ENCODE peak calls at places on chromosomes 13 and 19, in seven cellular contexts. One of them, this sample, is unnamed.

GRCh38 chr19:35935911-35936737 is at the start of gene LRFN3:
- DNase-seq in stomach: peak; percentile 81
- DNase-seq in GM23248: peak; percentile 84
- DNase-seq in lower lobe of right lung: peak; percentile 81
- DNase-seq in uterus: peak; percentile 78
- DNase-seq in heart right ventricle: peak; percentile 78
- DNase-seq in PC-3: peak; percentile 66
- DNase-seq in this sample: peak; percentile 52

GRCh38 chr19:1455336-1456120 is 5.6 kb downstream of the APC2 start:
- DNase-seq in GM23248: peak; percentile 77
- DNase-seq in heart right ventricle: no peak
- DNase-seq in uterus: no peak
- DNase-seq in stomach: peak; percentile 67
- DNase-seq in lower lobe of right lung: no peak
- DNase-seq in PC-3: peak; percentile 85
- DNase-seq in this sample: peak; percentile 78

GRCh38 chr19:49481020-49481683 is 6.3 kb upstream of the RPL13A start:
- DNase-seq in heart right ventricle: no peak
- DNase-seq in GM23248: no peak
- DNase-seq in stomach: no peak
- DNase-seq in PC-3: no peak
- DNase-seq in uterus: no peak
- DNase-seq in lower lobe of right lung: no peak
- DNase-seq in this sample: no peak

GRCh38 chr13:28636677-28637317 is 22.1 kb upstream of the POMP start:
- DNase-seq in stomach: peak; percentile 52
- DNase-seq in uterus: no peak
- DNase-seq in PC-3: peak; percentile 75
- DNase-seq in lower lobe of right lung: peak; percentile 50
- DNase-seq in heart right ventricle: no peak
- DNase-seq in GM23248: peak; percentile 86
- DNase-seq in this sample: peak; percentile 54

GRCh38 chr19:1283207-1283916 is 2.3 kb upstream of the EFNA2 start:
- DNase-seq in stomach: no peak
- DNase-seq in uterus: no peak
- DNase-seq in PC-3: no peak
- DNase-seq in lower lobe of right lung: no peak
- DNase-seq in GM23248: no peak
- DNase-seq in heart right ventricle: no peak
- DNase-seq in this sample: no peak

GRCh38 chr19:50563597-50563996 is 4.6 kb downstream of the LRRC4B start:
- DNase-seq in GM23248: no peak
- DNase-seq in uterus: no peak
- DNase-seq in PC-3: no peak
- DNase-seq in lower lobe of right lung: no peak
- DNase-seq in heart right ventricle: no peak
- DNase-seq in stomach: no peak
- DNase-seq in this sample: no peak

GRCh38 chr19:15417699-15418098 is 1.1 kb downstream of the AKAP8L start:
- DNase-seq in heart right ventricle: no peak
- DNase-seq in GM23248: peak; percentile 46
- DNase-seq in lower lobe of right lung: no peak
- DNase-seq in PC-3: peak; percentile 6
- DNase-seq in uterus: no peak
- DNase-seq in stomach: no peak
- DNase-seq in this sample: no peak

GRCh38 chr13:20197361-20197834 is 4.7 kb upstream of the GJB2 start:
- DNase-seq in lower lobe of right lung: no peak
- DNase-seq in stomach: no peak
- DNase-seq in uterus: no peak
- DNase-seq in heart right ventricle: no peak
- DNase-seq in GM23248: peak; percentile 63
- DNase-seq in PC-3: peak; percentile 83
- DNase-seq in this sample: peak; percentile 60

GRCh38 chr13:85212692-85213091 is 586.5 kb downstream of the SLITRK6 start:
- DNase-seq in PC-3: no peak
- DNase-seq in GM23248: no peak
- DNase-seq in stomach: no peak
- DNase-seq in uterus: no peak
- DNase-seq in lower lobe of right lung: no peak
- DNase-seq in heart right ventricle: no peak
- DNase-seq in this sample: no peak

GRCh38 chr19:34403784-34404108 is 453 bp upstream of the PDCD2L start:
- DNase-seq in stomach: no peak
- DNase-seq in GM23248: no peak
- DNase-seq in uterus: no peak
- DNase-seq in lower lobe of right lung: no peak
- DNase-seq in heart right ventricle: no peak
- DNase-seq in PC-3: no peak
- DNase-seq in this sample: no peak

GRCh38 chr13:93680329-93680728 is 453.7 kb downstream of the GPC6 start:
- DNase-seq in PC-3: no peak
- DNase-seq in stomach: no peak
- DNase-seq in GM23248: no peak
- DNase-seq in heart right ventricle: no peak
- DNase-seq in lower lobe of right lung: no peak
- DNase-seq in uterus: no peak
- DNase-seq in this sample: no peak

GRCh38 chr13:65095697-65096096 is 2134.4 kb downstream of the PCDH9 start:
- DNase-seq in PC-3: no peak
- DNase-seq in lower lobe of right lung: no peak
- DNase-seq in heart right ventricle: no peak
- DNase-seq in uterus: no peak
- DNase-seq in GM23248: no peak
- DNase-seq in stomach: no peak
- DNase-seq in this sample: no peak

GRCh38 chr13:36188446-36188845 is 25.9 kb downstream of the SOHLH2 start:
- DNase-seq in stomach: no peak
- DNase-seq in lower lobe of right lung: no peak
- DNase-seq in PC-3: no peak
- DNase-seq in GM23248: no peak
- DNase-seq in heart right ventricle: no peak
- DNase-seq in uterus: no peak
- DNase-seq in this sample: no peak

GRCh38 chr19:18815673-18816072 is 16.1 kb upstream of the UPF1 start:
- DNase-seq in heart right ventricle: no peak
- DNase-seq in PC-3: no peak
- DNase-seq in lower lobe of right lung: no peak
- DNase-seq in stomach: no peak
- DNase-seq in GM23248: no peak
- DNase-seq in uterus: no peak
- DNase-seq in this sample: no peak

GRCh38 chr13:77290342-77290741 is 36.6 kb downstream of the MYCBP2 start:
- DNase-seq in uterus: no peak
- DNase-seq in lower lobe of right lung: no peak
- DNase-seq in heart right ventricle: no peak
- DNase-seq in GM23248: no peak
- DNase-seq in stomach: no peak
- DNase-seq in PC-3: peak; percentile 54
- DNase-seq in this sample: no peak

GRCh38 chr19:19488041-19488874 is 27.1 kb downstream of the TSSK6 start:
- DNase-seq in GM23248: peak; percentile 16
- DNase-seq in lower lobe of right lung: no peak
- DNase-seq in uterus: no peak
- DNase-seq in heart right ventricle: no peak
- DNase-seq in stomach: peak; percentile 59
- DNase-seq in PC-3: no peak
- DNase-seq in this sample: no peak

GRCh38 chr13:60435762-60436374 is 38.8 kb downstream of the TDRD3 start:
- DNase-seq in stomach: no peak
- DNase-seq in uterus: no peak
- DNase-seq in heart right ventricle: no peak
- DNase-seq in lower lobe of right lung: no peak
- DNase-seq in PC-3: no peak
- DNase-seq in GM23248: no peak
- DNase-seq in this sample: no peak

GRCh38 chr13:112889351-112890290 is 79.4 kb upstream of the MCF2L start:
- DNase-seq in GM23248: no peak
- DNase-seq in lower lobe of right lung: peak; percentile 43
- DNase-seq in PC-3: no peak
- DNase-seq in uterus: no peak
- DNase-seq in stomach: no peak
- DNase-seq in heart right ventricle: no peak
- DNase-seq in this sample: no peak

GRCh38 chr13:112888238-112889111 is 80.5 kb upstream of the MCF2L start:
- DNase-seq in uterus: no peak
- DNase-seq in heart right ventricle: no peak
- DNase-seq in PC-3: no peak
- DNase-seq in lower lobe of right lung: peak; percentile 45
- DNase-seq in GM23248: no peak
- DNase-seq in stomach: no peak
- DNase-seq in this sample: no peak

GRCh38 chr13:112891477-112892401 is 77.3 kb upstream of the MCF2L start:
- DNase-seq in PC-3: no peak
- DNase-seq in GM23248: no peak
- DNase-seq in uterus: no peak
- DNase-seq in heart right ventricle: no peak
- DNase-seq in lower lobe of right lung: peak; percentile 40
- DNase-seq in stomach: peak; percentile 40
- DNase-seq in this sample: no peak

GRCh38 chr13:112892759-112893569 is 76.0 kb upstream of the MCF2L start:
- DNase-seq in GM23248: no peak
- DNase-seq in lower lobe of right lung: peak; percentile 47
- DNase-seq in heart right ventricle: no peak
- DNase-seq in uterus: no peak
- DNase-seq in PC-3: no peak
- DNase-seq in stomach: peak; percentile 61
- DNase-seq in this sample: no peak

DNA sequence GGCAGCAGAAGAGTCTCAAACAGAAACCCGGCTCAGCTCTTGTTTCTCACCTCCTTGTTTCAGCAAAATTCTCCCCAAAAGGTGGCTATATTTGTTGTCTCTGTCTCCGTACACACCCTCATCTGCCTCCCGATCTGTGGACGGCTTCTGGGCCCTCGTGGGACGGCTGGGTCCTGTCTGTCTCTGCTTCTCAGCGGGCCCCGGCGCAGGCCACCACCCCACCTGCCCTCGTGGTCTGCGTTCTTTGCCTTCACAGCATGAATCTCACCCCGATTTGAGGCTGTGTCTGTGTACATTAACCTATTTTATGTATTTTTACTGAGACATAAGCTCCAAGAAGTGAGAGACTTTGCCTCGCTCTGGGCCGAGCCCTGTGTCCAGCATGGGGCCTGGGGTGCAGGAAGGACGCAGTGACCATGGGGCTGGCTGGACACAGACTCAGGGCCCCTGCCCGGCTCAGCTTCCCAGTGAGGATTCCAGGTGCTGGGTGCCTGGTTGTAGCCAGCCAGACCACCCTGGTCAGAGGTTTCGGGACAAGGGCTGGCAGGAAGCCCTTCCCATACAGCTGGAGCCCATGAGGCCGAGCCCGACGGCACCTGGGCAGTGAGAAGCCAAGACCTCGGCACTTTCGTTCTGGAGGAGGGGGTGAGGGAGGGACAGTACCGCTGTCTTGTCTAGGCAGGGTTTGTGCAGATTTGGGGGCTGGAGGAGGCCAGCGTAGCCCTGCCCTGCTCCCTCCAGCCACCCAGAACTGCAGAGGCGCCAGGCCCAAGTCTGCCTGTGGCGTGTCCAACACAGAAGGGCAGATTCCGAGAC is 78.5 kb upstream of the MCF2L start:
- DNase-seq in heart right ventricle: no peak
- DNase-seq in uterus: no peak
- DNase-seq in PC-3: no peak
- DNase-seq in lower lobe of right lung: peak; percentile 44
- DNase-seq in GM23248: no peak
- DNase-seq in stomach: no peak
- DNase-seq in this sample: no peak
- H3K27me3 ChIP-seq in heart right ventricle: peaks cover 36% of the 10 kb centered on the region
- H3K27me3 ChIP-seq in uterus: peaks cover 6% of the 10 kb centered on the region
- H3K27me3 ChIP-seq in PC-3: peaks cover 6% of the 10 kb centered on the region
- H3K27me3 ChIP-seq in lower lobe of right lung: peaks cover 17% of the 10 kb centered on the region
- H3K27me3 ChIP-seq in GM23248: peaks cover 37% of the 10 kb centered on the region
- H3K27me3 ChIP-seq in stomach: no peaks in the 10 kb centered on the region
- H3K27me3 ChIP-seq in this sample: peaks cover 48% of the 10 kb centered on the region

DNA sequence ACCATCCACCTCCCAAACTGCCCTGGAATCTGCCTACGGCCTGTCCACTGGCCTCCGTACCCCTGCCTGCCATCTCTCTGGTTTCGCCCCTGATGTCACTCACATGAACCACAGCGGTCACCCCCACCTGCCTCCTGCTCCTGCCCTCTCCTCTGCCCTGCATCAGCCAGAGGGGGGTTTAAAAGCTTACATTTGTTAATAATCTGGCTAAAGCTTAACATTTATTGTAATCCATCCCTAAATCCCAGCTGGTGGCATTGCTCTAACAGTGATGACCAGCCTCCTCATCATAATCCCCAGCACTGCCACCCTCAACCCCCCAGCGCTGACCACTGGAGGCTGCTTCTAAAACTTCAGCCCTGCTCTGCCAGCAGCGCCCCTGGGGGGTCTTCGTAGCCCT is 38.9 kb downstream of the DNM2 start:
- DNase-seq in uterus: no peak
- DNase-seq in GM23248: no peak
- DNase-seq in stomach: no peak
- DNase-seq in lower lobe of right lung: no peak
- DNase-seq in PC-3: no peak
- DNase-seq in heart right ventricle: no peak
- DNase-seq in this sample: no peak
- H3K4me1 ChIP-seq in uterus: no peaks in the 10 kb centered on the region
- H3K4me1 ChIP-seq in GM23248: peaks cover 9% of the 10 kb centered on the region
- H3K4me1 ChIP-seq in stomach: peaks cover 70% of the 10 kb centered on the region
- H3K4me1 ChIP-seq in lower lobe of right lung: peaks cover 82% of the 10 kb centered on the region
- H3K4me1 ChIP-seq in PC-3: peaks cover 13% of the 10 kb centered on the region
- H3K4me1 ChIP-seq in heart right ventricle: peaks cover 71% of the 10 kb centered on the region
- H3K4me1 ChIP-seq in this sample: no peaks in the 10 kb centered on the region

DNA sequence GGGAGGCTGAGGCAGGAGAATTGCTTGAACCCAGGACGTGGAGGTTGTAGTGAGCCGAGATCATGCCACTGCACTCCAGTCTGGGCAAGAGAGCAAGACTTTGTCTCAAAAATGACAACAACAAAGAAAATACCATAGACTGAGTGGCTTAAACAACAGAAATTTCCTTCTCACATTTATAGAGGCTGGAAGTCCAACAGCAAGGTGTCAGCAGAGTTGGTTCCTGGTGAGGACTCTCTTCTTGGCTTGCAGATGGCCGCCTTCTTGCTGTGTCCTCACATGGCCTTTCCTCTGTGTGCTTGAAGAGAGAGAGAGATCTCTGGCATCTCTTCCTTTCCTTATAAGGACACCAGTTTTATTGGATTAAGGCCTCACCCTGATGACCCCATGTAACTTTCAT is 56.1 kb upstream of the ADGRE5 start:
- DNase-seq in stomach: no peak
- DNase-seq in GM23248: no peak
- DNase-seq in lower lobe of right lung: no peak
- DNase-seq in PC-3: no peak
- DNase-seq in heart right ventricle: no peak
- DNase-seq in uterus: no peak
- DNase-seq in this sample: no peak
- H3K27me3 ChIP-seq in stomach: no peaks in the 10 kb centered on the region
- H3K27me3 ChIP-seq in GM23248: peaks cover 5% of the 10 kb centered on the region
- H3K27me3 ChIP-seq in lower lobe of right lung: no peaks in the 10 kb centered on the region
- H3K27me3 ChIP-seq in PC-3: no peaks in the 10 kb centered on the region
- H3K27me3 ChIP-seq in heart right ventricle: no peaks in the 10 kb centered on the region
- H3K27me3 ChIP-seq in uterus: no peaks in the 10 kb centered on the region
- H3K27me3 ChIP-seq in this sample: no peaks in the 10 kb centered on the region

DNA sequence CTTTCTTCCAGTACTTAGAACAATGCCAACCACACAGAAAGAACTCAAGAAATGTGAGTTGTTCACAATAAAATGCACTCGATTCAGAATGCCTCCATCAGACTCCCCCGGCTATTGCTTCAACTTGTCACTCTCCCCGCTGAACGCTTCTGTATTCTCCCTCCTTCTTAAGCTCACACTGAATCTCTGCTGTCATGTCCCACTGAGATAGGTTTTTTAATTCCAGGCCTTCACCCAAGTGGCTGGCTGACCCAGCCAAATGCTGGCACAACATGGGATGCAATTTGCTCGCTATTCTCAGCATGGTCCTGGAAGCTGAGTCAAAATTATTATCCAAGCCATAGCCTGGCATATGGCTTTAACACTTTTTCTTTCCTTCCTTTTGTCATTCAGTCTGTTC is 76.8 kb upstream of the SERP2 start:
- DNase-seq in PC-3: no peak
- DNase-seq in heart right ventricle: no peak
- DNase-seq in lower lobe of right lung: no peak
- DNase-seq in uterus: no peak
- DNase-seq in stomach: no peak
- DNase-seq in GM23248: no peak
- DNase-seq in this sample: no peak
- H3K4me1 ChIP-seq in PC-3: peaks cover 44% of the 10 kb centered on the region
- H3K4me1 ChIP-seq in heart right ventricle: peaks cover 55% of the 10 kb centered on the region
- H3K4me1 ChIP-seq in lower lobe of right lung: peaks cover 24% of the 10 kb centered on the region
- H3K4me1 ChIP-seq in uterus: peaks cover 11% of the 10 kb centered on the region
- H3K4me1 ChIP-seq in stomach: peaks cover 51% of the 10 kb centered on the region
- H3K4me1 ChIP-seq in GM23248: peaks cover 15% of the 10 kb centered on the region
- H3K4me1 ChIP-seq in this sample: peaks cover 40% of the 10 kb centered on the region

This sample was measured in SJSA1.